ENCODE peak calls at places on chromosomes 4 and X, in eight cellular contexts. One of them, this sample, is unnamed.

GRCh38 chrX:101442095-101442494 is 34.1 kb downstream of the HNRNPH2 start:
- DNase-seq in lower leg skin: no peak
- DNase-seq in ovary: no peak
- DNase-seq in tibial nerve: no peak
- DNase-seq in NB4: no peak
- DNase-seq in IMR-90: no peak
- DNase-seq in CD4-positive, alpha-beta T cell: no peak
- DNase-seq in A549: no peak
- DNase-seq in this sample: no peak

GRCh38 chr4:173448103-173448502 is 49.2 kb upstream of the SCRG1 start:
- DNase-seq in lower leg skin: no peak
- DNase-seq in ovary: peak; percentile 43
- DNase-seq in tibial nerve: no peak
- DNase-seq in NB4: no peak
- DNase-seq in IMR-90: peak; percentile 55
- DNase-seq in CD4-positive, alpha-beta T cell: no peak
- DNase-seq in A549: no peak
- DNase-seq in this sample: peak; percentile 89

GRCh38 chr4:21304061-21304541 is 603.8 kb downstream of the PACRGL start:
- DNase-seq in lower leg skin: no peak
- DNase-seq in ovary: peak; percentile 16
- DNase-seq in tibial nerve: no peak
- DNase-seq in NB4: no peak
- DNase-seq in IMR-90: no peak
- DNase-seq in CD4-positive, alpha-beta T cell: no peak
- DNase-seq in A549: no peak
- DNase-seq in this sample: no peak

GRCh38 chr4:141207971-141208370 is 12.7 kb upstream of the ZNF330 start:
- DNase-seq in lower leg skin: no peak
- DNase-seq in ovary: no peak
- DNase-seq in tibial nerve: no peak
- DNase-seq in NB4: no peak
- DNase-seq in IMR-90: no peak
- DNase-seq in CD4-positive, alpha-beta T cell: no peak
- DNase-seq in A549: no peak
- DNase-seq in this sample: no peak

GRCh38 chr4:139986621-139987510 is 167.1 kb downstream of the MAML3 start:
- DNase-seq in lower leg skin: no peak
- DNase-seq in ovary: peak; percentile 36
- DNase-seq in tibial nerve: no peak
- DNase-seq in NB4: no peak
- DNase-seq in IMR-90: peak; percentile 28
- DNase-seq in CD4-positive, alpha-beta T cell: no peak
- DNase-seq in A549: no peak
- DNase-seq in this sample: peak; percentile 31

GRCh38 chr4:140162596-140162995 is 8.6 kb upstream of the MAML3 start:
- DNase-seq in lower leg skin: no peak
- DNase-seq in ovary: no peak
- DNase-seq in tibial nerve: no peak
- DNase-seq in NB4: no peak
- DNase-seq in IMR-90: no peak
- DNase-seq in CD4-positive, alpha-beta T cell: no peak
- DNase-seq in A549: no peak
- DNase-seq in this sample: no peak

GRCh38 chr4:155629183-155629825 is 37.3 kb upstream of the GUCY1A1 start:
- DNase-seq in lower leg skin: no peak
- DNase-seq in ovary: no peak
- DNase-seq in tibial nerve: no peak
- DNase-seq in NB4: no peak
- DNase-seq in IMR-90: peak; percentile 59
- DNase-seq in CD4-positive, alpha-beta T cell: no peak
- DNase-seq in A549: no peak
- DNase-seq in this sample: peak; percentile 25

GRCh38 chrX:48726596-48726995 is 30.1 kb downstream of the SUV39H1 start:
- DNase-seq in lower leg skin: no peak
- DNase-seq in ovary: no peak
- DNase-seq in tibial nerve: no peak
- DNase-seq in NB4: no peak
- DNase-seq in IMR-90: no peak
- DNase-seq in CD4-positive, alpha-beta T cell: no peak
- DNase-seq in A549: no peak
- DNase-seq in this sample: no peak

GRCh38 chrX:65697915-65698796 is 30.7 kb downstream of the MSN start:
- DNase-seq in lower leg skin: peak; percentile 89
- DNase-seq in ovary: no peak
- DNase-seq in tibial nerve: no peak
- DNase-seq in NB4: peak; percentile 93
- DNase-seq in IMR-90: no peak
- DNase-seq in CD4-positive, alpha-beta T cell: peak; percentile 64
- DNase-seq in A549: no peak
- DNase-seq in this sample: no peak

GRCh38 chrX:71666240-71667223 is 814 bp upstream of the LOC101059915 start:
- DNase-seq in lower leg skin: peak; percentile 76
- DNase-seq in ovary: no peak
- DNase-seq in tibial nerve: no peak
- DNase-seq in NB4: no peak
- DNase-seq in IMR-90: no peak
- DNase-seq in CD4-positive, alpha-beta T cell: no peak
- DNase-seq in A549: peak; percentile 6
- DNase-seq in this sample: no peak

GRCh38 chrX:74505437-74505836 is 84.1 kb downstream of the SLC16A2 start:
- DNase-seq in lower leg skin: no peak
- DNase-seq in ovary: no peak
- DNase-seq in tibial nerve: no peak
- DNase-seq in NB4: no peak
- DNase-seq in IMR-90: no peak
- DNase-seq in CD4-positive, alpha-beta T cell: no peak
- DNase-seq in A549: no peak
- DNase-seq in this sample: no peak

GRCh38 chrX:38375888-38376287 is 23.5 kb downstream of the OTC start:
- DNase-seq in lower leg skin: no peak
- DNase-seq in ovary: no peak
- DNase-seq in tibial nerve: no peak
- DNase-seq in NB4: peak; percentile 38
- DNase-seq in IMR-90: no peak
- DNase-seq in CD4-positive, alpha-beta T cell: no peak
- DNase-seq in A549: peak; percentile 11
- DNase-seq in this sample: no peak

GRCh38 chr4:42398448-42399355 is 1.4 kb downstream of the SHISA3 start:
- DNase-seq in lower leg skin: no peak
- DNase-seq in ovary: no peak
- DNase-seq in tibial nerve: peak; percentile 16
- DNase-seq in NB4: no peak
- DNase-seq in IMR-90: no peak
- DNase-seq in CD4-positive, alpha-beta T cell: no peak
- DNase-seq in A549: no peak
- DNase-seq in this sample: no peak

GRCh38 chr4:108192056-108192455 is 23.3 kb upstream of the LEF1 start:
- DNase-seq in lower leg skin: no peak
- DNase-seq in ovary: no peak
- DNase-seq in tibial nerve: no peak
- DNase-seq in NB4: peak; percentile 30
- DNase-seq in IMR-90: no peak
- DNase-seq in CD4-positive, alpha-beta T cell: no peak
- DNase-seq in A549: no peak
- DNase-seq in this sample: no peak

GRCh38 chrX:41131766-41132165 is 46.5 kb downstream of the USP9X start:
- DNase-seq in lower leg skin: no peak
- DNase-seq in ovary: no peak
- DNase-seq in tibial nerve: no peak
- DNase-seq in NB4: no peak
- DNase-seq in IMR-90: no peak
- DNase-seq in CD4-positive, alpha-beta T cell: no peak
- DNase-seq in A549: no peak
- DNase-seq in this sample: no peak

GRCh38 chr4:6968496-6968895 is 58.9 kb downstream of the TBC1D14 start:
- DNase-seq in lower leg skin: peak; percentile 61
- DNase-seq in ovary: no peak
- DNase-seq in tibial nerve: no peak
- DNase-seq in NB4: no peak
- DNase-seq in IMR-90: no peak
- DNase-seq in CD4-positive, alpha-beta T cell: no peak
- DNase-seq in A549: no peak
- DNase-seq in this sample: no peak

GRCh38 chr4:102736636-102737549 is 23.9 kb downstream of the MANBA start:
- DNase-seq in lower leg skin: no peak
- DNase-seq in ovary: no peak
- DNase-seq in tibial nerve: no peak
- DNase-seq in NB4: no peak
- DNase-seq in IMR-90: no peak
- DNase-seq in CD4-positive, alpha-beta T cell: no peak
- DNase-seq in A549: no peak
- DNase-seq in this sample: peak; percentile 43

GRCh38 chr4:22220965-22221364 is 272.4 kb upstream of the KCNIP4 start:
- DNase-seq in lower leg skin: no peak
- DNase-seq in ovary: no peak
- DNase-seq in tibial nerve: no peak
- DNase-seq in NB4: no peak
- DNase-seq in IMR-90: no peak
- DNase-seq in CD4-positive, alpha-beta T cell: no peak
- DNase-seq in A549: no peak
- DNase-seq in this sample: no peak

GRCh38 chrX:137430301-137430700 is 135.6 kb upstream of the ZIC3 start:
- DNase-seq in lower leg skin: no peak
- DNase-seq in ovary: no peak
- DNase-seq in tibial nerve: no peak
- DNase-seq in NB4: no peak
- DNase-seq in IMR-90: no peak
- DNase-seq in CD4-positive, alpha-beta T cell: no peak
- DNase-seq in A549: no peak
- DNase-seq in this sample: no peak

GRCh38 chrX:137427061-137427778 is 138.7 kb upstream of the ZIC3 start:
- DNase-seq in lower leg skin: no peak
- DNase-seq in ovary: no peak
- DNase-seq in tibial nerve: no peak
- DNase-seq in NB4: no peak
- DNase-seq in IMR-90: no peak
- DNase-seq in CD4-positive, alpha-beta T cell: no peak
- DNase-seq in A549: no peak
- DNase-seq in this sample: no peak

GRCh38 chrX:137427813-137428212 is 138.1 kb upstream of the ZIC3 start:
- DNase-seq in lower leg skin: no peak
- DNase-seq in ovary: no peak
- DNase-seq in tibial nerve: no peak
- DNase-seq in NB4: no peak
- DNase-seq in IMR-90: no peak
- DNase-seq in CD4-positive, alpha-beta T cell: no peak
- DNase-seq in A549: no peak
- DNase-seq in this sample: peak; percentile 0

GRCh38 chrX:137428251-137428661 is 137.7 kb upstream of the ZIC3 start:
- DNase-seq in lower leg skin: no peak
- DNase-seq in ovary: no peak
- DNase-seq in tibial nerve: no peak
- DNase-seq in NB4: no peak
- DNase-seq in IMR-90: no peak
- DNase-seq in CD4-positive, alpha-beta T cell: no peak
- DNase-seq in A549: no peak
- DNase-seq in this sample: no peak

GRCh38 chrX:137428777-137429564 is 137.0 kb upstream of the ZIC3 start:
- DNase-seq in lower leg skin: no peak
- DNase-seq in ovary: no peak
- DNase-seq in tibial nerve: no peak
- DNase-seq in NB4: no peak
- DNase-seq in IMR-90: no peak
- DNase-seq in CD4-positive, alpha-beta T cell: no peak
- DNase-seq in A549: no peak
- DNase-seq in this sample: no peak
- TF ChIP-seq CTCF in lower leg skin: no peak
- TF ChIP-seq CTCF in ovary: no peak
- TF ChIP-seq CTCF in tibial nerve: no peak
- TF ChIP-seq CTCF in NB4: no peak
- TF ChIP-seq CTCF in IMR-90: no peak
- TF ChIP-seq CTCF in CD4-positive, alpha-beta T cell: no peak
- TF ChIP-seq CTCF in A549: no peak
- TF ChIP-seq CTCF in this sample: no peak

GRCh38 chrX:153649178-153649914 is 2.3 kb downstream of the DUSP9 start:
- DNase-seq in lower leg skin: no peak
- DNase-seq in ovary: peak; percentile 11
- DNase-seq in tibial nerve: no peak
- DNase-seq in NB4: peak; percentile 62
- DNase-seq in IMR-90: no peak
- DNase-seq in CD4-positive, alpha-beta T cell: peak; percentile 39
- DNase-seq in A549: peak; percentile 57
- DNase-seq in this sample: no peak
- TF ChIP-seq CTCF in lower leg skin: no peak
- TF ChIP-seq CTCF in ovary: no peak
- TF ChIP-seq CTCF in tibial nerve: no peak
- TF ChIP-seq CTCF in NB4: peak; percentile 63
- TF ChIP-seq CTCF in IMR-90: peak; percentile 20
- TF ChIP-seq CTCF in CD4-positive, alpha-beta T cell: peak; percentile 44
- TF ChIP-seq CTCF in A549: peak; percentile 31
- TF ChIP-seq CTCF in this sample: peak; percentile 32

GRCh38 chrX:2846992-2847391 is 18.3 kb downstream of the GYG2 start:
- DNase-seq in lower leg skin: no peak
- DNase-seq in ovary: no peak
- DNase-seq in tibial nerve: no peak
- DNase-seq in NB4: no peak
- DNase-seq in IMR-90: no peak
- DNase-seq in CD4-positive, alpha-beta T cell: no peak
- DNase-seq in A549: no peak
- DNase-seq in this sample: no peak

GRCh38 chrX:2840961-2841360 is 12.2 kb downstream of the GYG2 start:
- DNase-seq in lower leg skin: no peak
- DNase-seq in ovary: no peak
- DNase-seq in tibial nerve: no peak
- DNase-seq in NB4: no peak
- DNase-seq in IMR-90: no peak
- DNase-seq in CD4-positive, alpha-beta T cell: no peak
- DNase-seq in A549: no peak
- DNase-seq in this sample: no peak

GRCh38 chrX:2837961-2838360 is 9.2 kb downstream of the GYG2 start:
- DNase-seq in lower leg skin: no peak
- DNase-seq in ovary: no peak
- DNase-seq in tibial nerve: no peak
- DNase-seq in NB4: no peak
- DNase-seq in IMR-90: no peak
- DNase-seq in CD4-positive, alpha-beta T cell: no peak
- DNase-seq in A549: no peak
- DNase-seq in this sample: no peak

GRCh38 chrX:2841511-2841910 is 12.8 kb downstream of the GYG2 start:
- DNase-seq in lower leg skin: no peak
- DNase-seq in ovary: no peak
- DNase-seq in tibial nerve: no peak
- DNase-seq in NB4: no peak
- DNase-seq in IMR-90: no peak
- DNase-seq in CD4-positive, alpha-beta T cell: no peak
- DNase-seq in A549: no peak
- DNase-seq in this sample: no peak
- TF ChIP-seq CTCF in lower leg skin: no peak
- TF ChIP-seq CTCF in ovary: no peak
- TF ChIP-seq CTCF in tibial nerve: no peak
- TF ChIP-seq CTCF in NB4: no peak
- TF ChIP-seq CTCF in IMR-90: no peak
- TF ChIP-seq CTCF in CD4-positive, alpha-beta T cell: no peak
- TF ChIP-seq CTCF in A549: no peak
- TF ChIP-seq CTCF in this sample: no peak

DNA sequence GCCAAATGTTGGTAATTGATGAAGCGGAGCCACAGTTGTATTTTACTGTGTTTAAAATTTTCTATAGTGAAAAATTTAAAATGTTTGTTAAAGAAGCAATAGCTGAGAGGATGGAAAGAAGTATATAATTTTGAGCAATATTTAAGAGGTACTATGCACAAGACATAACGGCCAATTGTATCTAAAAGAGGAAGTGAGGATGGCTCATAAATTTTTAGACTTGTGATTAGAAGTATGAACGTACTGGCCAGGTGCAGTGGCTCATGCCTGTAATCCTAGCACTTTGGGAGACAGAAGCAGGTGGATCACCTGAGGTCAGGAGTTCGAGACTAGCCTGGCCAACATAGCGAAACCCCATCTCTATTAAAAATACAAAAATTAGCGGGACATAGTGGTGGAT is 12.7 kb upstream of the HHIP start:
- DNase-seq in lower leg skin: no peak
- DNase-seq in ovary: no peak
- DNase-seq in tibial nerve: no peak
- DNase-seq in NB4: peak; percentile 6
- DNase-seq in IMR-90: no peak
- DNase-seq in CD4-positive, alpha-beta T cell: no peak
- DNase-seq in A549: no peak
- DNase-seq in this sample: no peak
- TF ChIP-seq CTCF in lower leg skin: no peak
- TF ChIP-seq CTCF in ovary: no peak
- TF ChIP-seq CTCF in tibial nerve: no peak
- TF ChIP-seq CTCF in NB4: no peak
- TF ChIP-seq CTCF in IMR-90: no peak
- TF ChIP-seq CTCF in CD4-positive, alpha-beta T cell: no peak
- TF ChIP-seq CTCF in A549: no peak
- TF ChIP-seq CTCF in this sample: no peak